ENCODE peak calls at places on chromosomes 5 and 9, in four cellular contexts. One of them, this sample, is unnamed.

GRCh38 chr5:55393501-55394175 is 85.8 kb downstream of the MTREX start:
- DNase-seq in stimulated activated CD4-positive, alpha-beta T cell treated with anti-CD3 and anti-CD28 coated beads, Interleukin-4, amount 100 ng/mL, for 48 hours: no peak
- DNase-seq in CD4-positive, CD25-positive, alpha-beta regulatory T cell: no peak
- DNase-seq in CD8-positive, alpha-beta T cell: no peak
- DNase-seq in this sample: no peak

GRCh38 chr9:115743709-115744605 is 409.6 kb upstream of the PAPPA start:
- DNase-seq in CD8-positive, alpha-beta T cell: no peak
- DNase-seq in CD4-positive, CD25-positive, alpha-beta regulatory T cell: no peak
- DNase-seq in stimulated activated CD4-positive, alpha-beta T cell treated with anti-CD3 and anti-CD28 coated beads, Interleukin-4, amount 100 ng/mL, for 48 hours: no peak
- DNase-seq in this sample: no peak

GRCh38 chr5:61256474-61256873 is 75.6 kb upstream of the ZSWIM6 start:
- DNase-seq in CD4-positive, CD25-positive, alpha-beta regulatory T cell: no peak
- DNase-seq in stimulated activated CD4-positive, alpha-beta T cell treated with anti-CD3 and anti-CD28 coated beads, Interleukin-4, amount 100 ng/mL, for 48 hours: no peak
- DNase-seq in CD8-positive, alpha-beta T cell: no peak
- DNase-seq in this sample: no peak

GRCh38 chr5:44443172-44443571 is 54.0 kb upstream of the FGF10 start:
- DNase-seq in CD4-positive, CD25-positive, alpha-beta regulatory T cell: no peak
- DNase-seq in stimulated activated CD4-positive, alpha-beta T cell treated with anti-CD3 and anti-CD28 coated beads, Interleukin-4, amount 100 ng/mL, for 48 hours: no peak
- DNase-seq in CD8-positive, alpha-beta T cell: no peak
- DNase-seq in this sample: no peak

GRCh38 chr9:130360672-130361071 is 84.1 kb upstream of the ASS1 start:
- DNase-seq in CD4-positive, CD25-positive, alpha-beta regulatory T cell: no peak
- DNase-seq in CD8-positive, alpha-beta T cell: no peak
- DNase-seq in stimulated activated CD4-positive, alpha-beta T cell treated with anti-CD3 and anti-CD28 coated beads, Interleukin-4, amount 100 ng/mL, for 48 hours: no peak
- DNase-seq in this sample: no peak

GRCh38 chr9:26955222-26955903 is 849 bp upstream of the IFT74 start:
- DNase-seq in stimulated activated CD4-positive, alpha-beta T cell treated with anti-CD3 and anti-CD28 coated beads, Interleukin-4, amount 100 ng/mL, for 48 hours: no peak
- DNase-seq in CD8-positive, alpha-beta T cell: no peak
- DNase-seq in CD4-positive, CD25-positive, alpha-beta regulatory T cell: peak; percentile 23
- DNase-seq in this sample: peak; percentile 84

GRCh38 chr5:170809551-170809950 is 26.0 kb downstream of the GABRP start:
- DNase-seq in stimulated activated CD4-positive, alpha-beta T cell treated with anti-CD3 and anti-CD28 coated beads, Interleukin-4, amount 100 ng/mL, for 48 hours: no peak
- DNase-seq in CD4-positive, CD25-positive, alpha-beta regulatory T cell: no peak
- DNase-seq in CD8-positive, alpha-beta T cell: no peak
- DNase-seq in this sample: no peak

GRCh38 chr9:15176821-15177220 is 130.2 kb downstream of the TTC39B start:
- DNase-seq in CD8-positive, alpha-beta T cell: no peak
- DNase-seq in CD4-positive, CD25-positive, alpha-beta regulatory T cell: no peak
- DNase-seq in stimulated activated CD4-positive, alpha-beta T cell treated with anti-CD3 and anti-CD28 coated beads, Interleukin-4, amount 100 ng/mL, for 48 hours: no peak
- DNase-seq in this sample: no peak

GRCh38 chr5:168162464-168162863 is 129.0 kb upstream of the WWC1 start:
- DNase-seq in CD4-positive, CD25-positive, alpha-beta regulatory T cell: no peak
- DNase-seq in CD8-positive, alpha-beta T cell: no peak
- DNase-seq in stimulated activated CD4-positive, alpha-beta T cell treated with anti-CD3 and anti-CD28 coated beads, Interleukin-4, amount 100 ng/mL, for 48 hours: no peak
- DNase-seq in this sample: no peak

GRCh38 chr9:34046784-34047379 is 1.8 kb downstream of the UBAP2 start:
- DNase-seq in CD8-positive, alpha-beta T cell: no peak
- DNase-seq in stimulated activated CD4-positive, alpha-beta T cell treated with anti-CD3 and anti-CD28 coated beads, Interleukin-4, amount 100 ng/mL, for 48 hours: no peak
- DNase-seq in CD4-positive, CD25-positive, alpha-beta regulatory T cell: peak; percentile 28
- DNase-seq in this sample: peak; percentile 61